ENCODE peak calls at places on chromosome 6, in six cellular contexts. H is activated T-cell treated with anti-CD3 and anti-CD28 coated beads for 24 hours; N is AG04449; E is iPS-NIHi11; S is NCI-H2081; F is CD8-positive, alpha-beta memory T cell. T is an unnamed sample.

GRCh38 chr6:119749341-119749740 is 399.8 kb upstream of the MAN1A1 start:
- DNase-seq in H (no peak), N (no peak), E (no peak), S (no peak), F (no peak), T (no peak)

GRCh38 chr6:125662301-125662700 is 87.1 kb upstream of the HEY2 start:
- DNase-seq in H (no peak), N (no peak), E (no peak), S (no peak), F (no peak), T (no peak)

GRCh38 chr6:110491644-110492317 is 15.4 kb upstream of the SLC22A16 start:
- DNase-seq in H (no peak), N (no peak), E (peak), S (no peak), F (no peak), T (no peak)

GRCh38 chr6:156776470-156776840 is 723 bp upstream of the ARID1B start:
- DNase-seq in H (no peak), N (no peak), E (no peak), S (no peak), F (peak), T (peak)

GRCh38 chr6:136180729-136181128 is 69.4 kb downstream of the MTFR2 start:
- DNase-seq in H (no peak), N (no peak), E (no peak), S (no peak), F (no peak), T (no peak)

GRCh38 chr6:51855310-51856082 is 231.9 kb downstream of the PKHD1 start:
- DNase-seq in H (no peak), N (peak), E (peak), S (peak), F (no peak), T (no peak)

GRCh38 chr6:23990158-23990557 is 135.9 kb upstream of the NRSN1 start:
- DNase-seq in H (no peak), N (no peak), E (no peak), S (no peak), F (no peak), T (no peak)

GRCh38 chr6:166488081-166488685 is 98.3 kb downstream of the RAMACL start:
- DNase-seq in H (peak), N (no peak), E (no peak), S (no peak), F (peak), T (peak)

GRCh38 chr6:142474446-142475289 is 172.9 kb downstream of the ADGRG6 start:
- DNase-seq in H (no peak), N (no peak), E (peak), S (no peak), F (no peak), T (no peak)

GRCh38 chr6:37074053-37074827 is 68.8 kb downstream of the FGD2 start:
- DNase-seq in H (no peak), N (peak), E (no peak), S (no peak), F (no peak), T (no peak)

GRCh38 chr6:90818163-90818562 is 231.3 kb upstream of the MAP3K7 start:
- DNase-seq in H (no peak), N (no peak), E (no peak), S (no peak), F (no peak), T (no peak)

GRCh38 chr6:29456971-29457370 is at the start of the genes OR11A1 and OR2H1:
- DNase-seq in H (no peak), N (no peak), E (no peak), S (no peak), F (no peak), T (no peak)

GRCh38 chr6:100135977-100136376 is 142.0 kb upstream of the MCHR2 start:
- DNase-seq in H (no peak), N (no peak), E (no peak), S (no peak), F (no peak), T (no peak)

GRCh38 chr6:36793913-36794703 is 45.1 kb downstream of the CPNE5 start:
- DNase-seq in H (no peak), N (no peak), E (no peak), S (no peak), F (no peak), T (no peak)

GRCh38 chr6:7543761-7544424 is 2.4 kb downstream of the DSP start:
- DNase-seq in H (no peak), N (no peak), E (no peak), S (no peak), F (no peak), T (no peak)

GRCh38 chr6:115091461-115091860 is 748.6 kb upstream of the HS3ST5 start:
- DNase-seq in H (no peak), N (no peak), E (no peak), S (no peak), F (no peak), T (no peak)

GRCh38 chr6:146775227-146775626 is 176.5 kb downstream of the ADGB start:
- DNase-seq in H (no peak), N (no peak), E (no peak), S (no peak), F (no peak), T (no peak)

GRCh38 chr6:78347191-78347916 is 520.0 kb upstream of the IRAK1BP1 start:
- DNase-seq in H (no peak), N (no peak), E (no peak), S (no peak), F (no peak), T (no peak)

GRCh38 chr6:32175711-32176475 is at the start of gene AGPAT1:
- DNase-seq in H (peak), N (peak), E (peak), S (peak), F (peak), T (peak)

GRCh38 chr6:43246301-43247114 is 3.2 kb downstream of the TTBK1 start:
- DNase-seq in H (no peak), N (no peak), E (peak), S (peak), F (no peak), T (no peak)

GRCh38 chr6:52537001-52537753 is 39.7 kb downstream of the TRAM2 start:
- DNase-seq in H (no peak), N (no peak), E (no peak), S (no peak), F (no peak), T (no peak)

T was measured in effector memory CD8-positive, alpha-beta T cell.